ENCODE peak calls at places on chromosomes 11 and 22, in seven cellular contexts. One of them, this sample, is unnamed.

GRCh38 chr22:39522567-39523300 is 2.4 kb downstream of the ATF4 start:
- DNase-seq in dorsolateral prefrontal cortex: no peak
- DNase-seq in hepatocyte: no peak
- DNase-seq in fibroblast of the aortic adventitia: peak; percentile 73
- DNase-seq in tibial artery: peak; percentile 81
- DNase-seq in body of pancreas: peak; percentile 63
- DNase-seq in mammary epithelial cell: peak; percentile 47
- DNase-seq in this sample: peak; percentile 62

GRCh38 chr11:27362032-27362431 is 983 bp downstream of the CCDC34 start:
- DNase-seq in dorsolateral prefrontal cortex: no peak
- DNase-seq in tibial artery: no peak
- DNase-seq in hepatocyte: no peak
- DNase-seq in fibroblast of the aortic adventitia: no peak
- DNase-seq in body of pancreas: no peak
- DNase-seq in mammary epithelial cell: no peak
- DNase-seq in this sample: no peak

GRCh38 chr22:41998361-41999261 is at the start of gene WBP2NL:
- DNase-seq in mammary epithelial cell: peak; percentile 75
- DNase-seq in body of pancreas: peak; percentile 95
- DNase-seq in hepatocyte: no peak
- DNase-seq in tibial artery: peak; percentile 81
- DNase-seq in fibroblast of the aortic adventitia: peak; percentile 59
- DNase-seq in dorsolateral prefrontal cortex: peak; percentile 88
- DNase-seq in this sample: peak; percentile 80

GRCh38 chr11:127789887-127790286 is 789.3 kb upstream of the KIRREL3 start:
- DNase-seq in body of pancreas: peak; percentile 40
- DNase-seq in hepatocyte: peak; percentile 25
- DNase-seq in mammary epithelial cell: peak; percentile 7
- DNase-seq in fibroblast of the aortic adventitia: no peak
- DNase-seq in dorsolateral prefrontal cortex: no peak
- DNase-seq in tibial artery: no peak
- DNase-seq in this sample: peak; percentile 1

GRCh38 chr11:19844012-19844411 is 131.4 kb downstream of the NAV2 start:
- DNase-seq in body of pancreas: no peak
- DNase-seq in dorsolateral prefrontal cortex: no peak
- DNase-seq in fibroblast of the aortic adventitia: no peak
- DNase-seq in mammary epithelial cell: no peak
- DNase-seq in hepatocyte: no peak
- DNase-seq in tibial artery: no peak
- DNase-seq in this sample: no peak

GRCh38 chr11:64229959-64230208 is 464 bp upstream of the DNAJC4 start:
- DNase-seq in hepatocyte: no peak
- DNase-seq in body of pancreas: no peak
- DNase-seq in fibroblast of the aortic adventitia: no peak
- DNase-seq in mammary epithelial cell: no peak
- DNase-seq in tibial artery: no peak
- DNase-seq in dorsolateral prefrontal cortex: no peak
- DNase-seq in this sample: no peak

GRCh38 chr22:22856364-22856763 is 31.3 kb upstream of the IGLL5 start:
- DNase-seq in body of pancreas: no peak
- DNase-seq in fibroblast of the aortic adventitia: no peak
- DNase-seq in tibial artery: no peak
- DNase-seq in mammary epithelial cell: no peak
- DNase-seq in hepatocyte: no peak
- DNase-seq in dorsolateral prefrontal cortex: no peak
- DNase-seq in this sample: no peak

GRCh38 chr11:15472405-15472799 is 357.7 kb downstream of the INSC start:
- DNase-seq in dorsolateral prefrontal cortex: no peak
- DNase-seq in body of pancreas: no peak
- DNase-seq in tibial artery: no peak
- DNase-seq in mammary epithelial cell: no peak
- DNase-seq in hepatocyte: peak; percentile 7
- DNase-seq in fibroblast of the aortic adventitia: no peak
- DNase-seq in this sample: no peak

GRCh38 chr11:12502950-12503579 is 125.7 kb downstream of the PARVA start:
- DNase-seq in hepatocyte: no peak
- DNase-seq in dorsolateral prefrontal cortex: no peak
- DNase-seq in mammary epithelial cell: no peak
- DNase-seq in tibial artery: no peak
- DNase-seq in fibroblast of the aortic adventitia: no peak
- DNase-seq in body of pancreas: no peak
- DNase-seq in this sample: peak; percentile 29

GRCh38 chr11:2899080-2899783 is 13.7 kb upstream of the CDKN1C start:
- DNase-seq in fibroblast of the aortic adventitia: no peak
- DNase-seq in mammary epithelial cell: no peak
- DNase-seq in hepatocyte: no peak
- DNase-seq in dorsolateral prefrontal cortex: no peak
- DNase-seq in body of pancreas: no peak
- DNase-seq in tibial artery: no peak
- DNase-seq in this sample: no peak

GRCh38 chr11:44561275-44561781 is 4.1 kb upstream of the CD82 start:
- DNase-seq in dorsolateral prefrontal cortex: no peak
- DNase-seq in mammary epithelial cell: peak; percentile 88
- DNase-seq in fibroblast of the aortic adventitia: no peak
- DNase-seq in body of pancreas: no peak
- DNase-seq in hepatocyte: no peak
- DNase-seq in tibial artery: no peak
- DNase-seq in this sample: peak; percentile 52

GRCh38 chr11:123233978-123234340 is 38.9 kb upstream of the CLMP start:
- DNase-seq in hepatocyte: no peak
- DNase-seq in body of pancreas: no peak
- DNase-seq in tibial artery: no peak
- DNase-seq in mammary epithelial cell: no peak
- DNase-seq in fibroblast of the aortic adventitia: no peak
- DNase-seq in dorsolateral prefrontal cortex: no peak
- DNase-seq in this sample: peak; percentile 42

GRCh38 chr11:61147271-61147670 is 14.0 kb downstream of the VPS37C start:
- DNase-seq in dorsolateral prefrontal cortex: no peak
- DNase-seq in hepatocyte: no peak
- DNase-seq in fibroblast of the aortic adventitia: no peak
- DNase-seq in mammary epithelial cell: no peak
- DNase-seq in tibial artery: no peak
- DNase-seq in body of pancreas: no peak
- DNase-seq in this sample: no peak

GRCh38 chr11:113274708-113275582 is 39.4 kb upstream of the TTC12 start:
- DNase-seq in fibroblast of the aortic adventitia: no peak
- DNase-seq in tibial artery: no peak
- DNase-seq in mammary epithelial cell: peak; percentile 34
- DNase-seq in dorsolateral prefrontal cortex: no peak
- DNase-seq in hepatocyte: no peak
- DNase-seq in body of pancreas: no peak
- DNase-seq in this sample: no peak

GRCh38 chr22:49100764-49101163 is 726.9 kb downstream of the BRD1 start:
- DNase-seq in tibial artery: no peak
- DNase-seq in mammary epithelial cell: no peak
- DNase-seq in body of pancreas: no peak
- DNase-seq in fibroblast of the aortic adventitia: no peak
- DNase-seq in dorsolateral prefrontal cortex: no peak
- DNase-seq in hepatocyte: no peak
- DNase-seq in this sample: no peak

GRCh38 chr11:13249177-13249576 is 28.4 kb upstream of the BMAL1 start:
- DNase-seq in body of pancreas: no peak
- DNase-seq in tibial artery: no peak
- DNase-seq in mammary epithelial cell: no peak
- DNase-seq in dorsolateral prefrontal cortex: no peak
- DNase-seq in hepatocyte: no peak
- DNase-seq in fibroblast of the aortic adventitia: no peak
- DNase-seq in this sample: no peak

GRCh38 chr11:4087551-4087950 is 7.0 kb upstream of the RRM1 start:
- DNase-seq in hepatocyte: no peak
- DNase-seq in mammary epithelial cell: no peak
- DNase-seq in fibroblast of the aortic adventitia: no peak
- DNase-seq in tibial artery: no peak
- DNase-seq in dorsolateral prefrontal cortex: no peak
- DNase-seq in body of pancreas: no peak
- DNase-seq in this sample: peak; percentile 22

GRCh38 chr11:121649798-121650197 is 197.0 kb upstream of the SORL1-AS1 start:
- DNase-seq in dorsolateral prefrontal cortex: no peak
- DNase-seq in mammary epithelial cell: no peak
- DNase-seq in tibial artery: no peak
- DNase-seq in hepatocyte: no peak
- DNase-seq in body of pancreas: no peak
- DNase-seq in fibroblast of the aortic adventitia: no peak
- DNase-seq in this sample: no peak

GRCh38 chr11:62472063-62472884 is 53.4 kb downstream of the SCGB1A1 start:
- DNase-seq in dorsolateral prefrontal cortex: no peak
- DNase-seq in tibial artery: no peak
- DNase-seq in fibroblast of the aortic adventitia: peak; percentile 75
- DNase-seq in mammary epithelial cell: peak; percentile 51
- DNase-seq in hepatocyte: peak; percentile 68
- DNase-seq in body of pancreas: no peak
- DNase-seq in this sample: peak; percentile 25

GRCh38 chr11:118238947-118239346 is 13.2 kb downstream of the MPZL3 start:
- DNase-seq in fibroblast of the aortic adventitia: no peak
- DNase-seq in dorsolateral prefrontal cortex: no peak
- DNase-seq in tibial artery: no peak
- DNase-seq in body of pancreas: no peak
- DNase-seq in mammary epithelial cell: no peak
- DNase-seq in hepatocyte: no peak
- DNase-seq in this sample: no peak

GRCh38 chr11:117071344-117071787 is 26.9 kb downstream of the SIK3 start:
- DNase-seq in dorsolateral prefrontal cortex: peak; percentile 47
- DNase-seq in fibroblast of the aortic adventitia: no peak
- DNase-seq in tibial artery: no peak
- DNase-seq in mammary epithelial cell: no peak
- DNase-seq in body of pancreas: peak; percentile 55
- DNase-seq in hepatocyte: peak; percentile 40
- DNase-seq in this sample: peak; percentile 57

GRCh38 chr11:79249341-79249993 is 191.4 kb downstream of the TENM4 start:
- DNase-seq in hepatocyte: no peak
- DNase-seq in fibroblast of the aortic adventitia: peak; percentile 21
- DNase-seq in body of pancreas: no peak
- DNase-seq in tibial artery: no peak
- DNase-seq in dorsolateral prefrontal cortex: no peak
- DNase-seq in mammary epithelial cell: peak; percentile 38
- DNase-seq in this sample: peak; percentile 29

GRCh38 chr11:121722431-121723256 is 269.9 kb upstream of the SORL1-AS1 start:
- DNase-seq in body of pancreas: peak; percentile 82
- DNase-seq in hepatocyte: peak; percentile 90
- DNase-seq in mammary epithelial cell: peak; percentile 22
- DNase-seq in dorsolateral prefrontal cortex: peak; percentile 37
- DNase-seq in tibial artery: peak; percentile 96
- DNase-seq in fibroblast of the aortic adventitia: peak; percentile 95
- DNase-seq in this sample: peak; percentile 73

GRCh38 chr22:36901411-36902142 is 11.9 kb upstream of the CSF2RB start:
- DNase-seq in dorsolateral prefrontal cortex: no peak
- DNase-seq in tibial artery: no peak
- DNase-seq in body of pancreas: no peak
- DNase-seq in mammary epithelial cell: no peak
- DNase-seq in hepatocyte: no peak
- DNase-seq in fibroblast of the aortic adventitia: no peak
- DNase-seq in this sample: no peak

GRCh38 chr11:88799749-88800500 is 265.9 kb downstream of the GRM5 start:
- DNase-seq in mammary epithelial cell: no peak
- DNase-seq in hepatocyte: no peak
- DNase-seq in fibroblast of the aortic adventitia: peak; percentile 4
- DNase-seq in tibial artery: no peak
- DNase-seq in dorsolateral prefrontal cortex: no peak
- DNase-seq in body of pancreas: no peak
- DNase-seq in this sample: no peak

GRCh38 chr11:112797653-112798293 is 163.4 kb upstream of the NCAM1 start:
- DNase-seq in hepatocyte: peak; percentile 56
- DNase-seq in dorsolateral prefrontal cortex: peak; percentile 32
- DNase-seq in mammary epithelial cell: peak; percentile 56
- DNase-seq in tibial artery: peak; percentile 44
- DNase-seq in body of pancreas: peak; percentile 35
- DNase-seq in fibroblast of the aortic adventitia: peak; percentile 33
- DNase-seq in this sample: peak; percentile 48

GRCh38 chr11:59417023-59417422 is 9.2 kb downstream of the OR5A2 start:
- DNase-seq in tibial artery: no peak
- DNase-seq in dorsolateral prefrontal cortex: no peak
- DNase-seq in body of pancreas: no peak
- DNase-seq in hepatocyte: no peak
- DNase-seq in mammary epithelial cell: no peak
- DNase-seq in fibroblast of the aortic adventitia: no peak
- DNase-seq in this sample: no peak

GRCh38 chr11:63680842-63681207 is 475 bp upstream of the RTN3 start:
- DNase-seq in tibial artery: no peak
- DNase-seq in fibroblast of the aortic adventitia: no peak
- DNase-seq in dorsolateral prefrontal cortex: peak; percentile 44
- DNase-seq in body of pancreas: no peak
- DNase-seq in hepatocyte: peak; percentile 15
- DNase-seq in mammary epithelial cell: peak; percentile 52
- DNase-seq in this sample: no peak

GRCh38 chr11:131025421-131026126 is 109.3 kb upstream of the SNX19 start:
- DNase-seq in dorsolateral prefrontal cortex: no peak
- DNase-seq in hepatocyte: no peak
- DNase-seq in fibroblast of the aortic adventitia: no peak
- DNase-seq in tibial artery: no peak
- DNase-seq in mammary epithelial cell: no peak
- DNase-seq in body of pancreas: no peak
- DNase-seq in this sample: no peak

GRCh38 chr11:130514316-130514715 is 65.9 kb downstream of the ADAMTS15 start:
- DNase-seq in tibial artery: no peak
- DNase-seq in mammary epithelial cell: no peak
- DNase-seq in hepatocyte: no peak
- DNase-seq in body of pancreas: no peak
- DNase-seq in dorsolateral prefrontal cortex: no peak
- DNase-seq in fibroblast of the aortic adventitia: peak; percentile 74
- DNase-seq in this sample: peak; percentile 34

GRCh38 chr11:114297806-114298700 is 1.9 kb downstream of the NNMT start:
- DNase-seq in fibroblast of the aortic adventitia: peak; percentile 70
- DNase-seq in mammary epithelial cell: no peak
- DNase-seq in hepatocyte: no peak
- DNase-seq in dorsolateral prefrontal cortex: no peak
- DNase-seq in body of pancreas: no peak
- DNase-seq in tibial artery: no peak
- DNase-seq in this sample: peak; percentile 67
- H3K4me3 ChIP-seq in fibroblast of the aortic adventitia: peak overlapping the region; percentile 87
- H3K4me3 ChIP-seq in mammary epithelial cell: peak overlapping the region; percentile 93
- H3K4me3 ChIP-seq in hepatocyte: no peak overlapping the region
- H3K4me3 ChIP-seq in dorsolateral prefrontal cortex: no peak overlapping the region
- H3K4me3 ChIP-seq in body of pancreas: no peak overlapping the region
- H3K4me3 ChIP-seq in tibial artery: peak overlapping the region; percentile 64
- H3K4me3 ChIP-seq in this sample: peak overlapping the region; percentile 70

GRCh38 chr11:134014502-134014901 is 54.4 kb upstream of the JAM3 start:
- DNase-seq in dorsolateral prefrontal cortex: no peak
- DNase-seq in mammary epithelial cell: no peak
- DNase-seq in tibial artery: no peak
- DNase-seq in body of pancreas: peak; percentile 55
- DNase-seq in hepatocyte: no peak
- DNase-seq in fibroblast of the aortic adventitia: no peak
- DNase-seq in this sample: peak; percentile 28
- TF ChIP-seq CTCF in dorsolateral prefrontal cortex: no peak
- TF ChIP-seq CTCF in mammary epithelial cell: no peak
- TF ChIP-seq CTCF in tibial artery: peak; percentile 36
- TF ChIP-seq CTCF in body of pancreas: peak; percentile 49
- TF ChIP-seq CTCF in hepatocyte: no peak
- TF ChIP-seq CTCF in fibroblast of the aortic adventitia: peak; percentile 39
- TF ChIP-seq CTCF in this sample: no peak

GRCh38 chr22:26168934-26169311 is 339 bp upstream of the SEZ6L start:
- DNase-seq in mammary epithelial cell: no peak
- DNase-seq in fibroblast of the aortic adventitia: no peak
- DNase-seq in body of pancreas: no peak
- DNase-seq in hepatocyte: peak; percentile 42
- DNase-seq in dorsolateral prefrontal cortex: peak; percentile 62
- DNase-seq in tibial artery: no peak
- DNase-seq in this sample: no peak
- H3K4me3 ChIP-seq in mammary epithelial cell: no peak overlapping the region
- H3K4me3 ChIP-seq in fibroblast of the aortic adventitia: no peak overlapping the region
- H3K4me3 ChIP-seq in body of pancreas: no peak overlapping the region
- H3K4me3 ChIP-seq in hepatocyte: peak overlapping the region; percentile 26
- H3K4me3 ChIP-seq in dorsolateral prefrontal cortex: peak overlapping the region; percentile 53
- H3K4me3 ChIP-seq in tibial artery: peak overlapping the region; percentile 55
- H3K4me3 ChIP-seq in this sample: no peak overlapping the region

GRCh38 chr22:35739642-35740041 is 22.0 kb downstream of the APOL5 start:
- DNase-seq in fibroblast of the aortic adventitia: peak; percentile 51
- DNase-seq in tibial artery: peak; percentile 77
- DNase-seq in dorsolateral prefrontal cortex: no peak
- DNase-seq in hepatocyte: no peak
- DNase-seq in body of pancreas: no peak
- DNase-seq in mammary epithelial cell: no peak
- DNase-seq in this sample: peak; percentile 28
- TF ChIP-seq CTCF in fibroblast of the aortic adventitia: peak; percentile 58
- TF ChIP-seq CTCF in tibial artery: peak; percentile 45
- TF ChIP-seq CTCF in dorsolateral prefrontal cortex: no peak
- TF ChIP-seq CTCF in hepatocyte: peak; percentile 6
- TF ChIP-seq CTCF in body of pancreas: no peak
- TF ChIP-seq CTCF in mammary epithelial cell: peak; percentile 18
- TF ChIP-seq CTCF in this sample: no peak